ENCODE peak calls at places on chromosomes 6 and 20, in seven cellular contexts. One of them, this sample, is unnamed.

GRCh38 chr20:3658019-3658707 is 5.0 kb downstream of the GFRA4 start:
- DNase-seq in iPS-NIHi11: no peak
- DNase-seq in activated naive CD4-positive, alpha-beta T cell treated with anti-CD3 and anti-CD28 coated beads, Interleukin-2, amount 50 U/mL, for 16 hours: no peak
- DNase-seq in amniotic stem cell: no peak
- DNase-seq in AG04450: no peak
- DNase-seq in SK-N-MC: no peak
- DNase-seq in endothelial cell: no peak
- DNase-seq in this sample: no peak

GRCh38 chr6:41167173-41167963 is 4.5 kb upstream of the TREM2 start:
- DNase-seq in activated naive CD4-positive, alpha-beta T cell treated with anti-CD3 and anti-CD28 coated beads, Interleukin-2, amount 50 U/mL, for 16 hours: no peak
- DNase-seq in AG04450: no peak
- DNase-seq in amniotic stem cell: no peak
- DNase-seq in SK-N-MC: no peak
- DNase-seq in endothelial cell: peak
- DNase-seq in iPS-NIHi11: peak
- DNase-seq in this sample: no peak

GRCh38 chr6:135192256-135193174 is 11.4 kb downstream of the MYB start:
- DNase-seq in iPS-NIHi11: no peak
- DNase-seq in amniotic stem cell: no peak
- DNase-seq in activated naive CD4-positive, alpha-beta T cell treated with anti-CD3 and anti-CD28 coated beads, Interleukin-2, amount 50 U/mL, for 16 hours: no peak
- DNase-seq in SK-N-MC: no peak
- DNase-seq in endothelial cell: no peak
- DNase-seq in AG04450: no peak
- DNase-seq in this sample: no peak

GRCh38 chr20:46118481-46119020 is 437 bp downstream of the CD40 start:
- DNase-seq in SK-N-MC: no peak
- DNase-seq in activated naive CD4-positive, alpha-beta T cell treated with anti-CD3 and anti-CD28 coated beads, Interleukin-2, amount 50 U/mL, for 16 hours: no peak
- DNase-seq in iPS-NIHi11: peak
- DNase-seq in endothelial cell: peak
- DNase-seq in amniotic stem cell: no peak
- DNase-seq in AG04450: no peak
- DNase-seq in this sample: peak

GRCh38 chr20:32382102-32382950 is 24.2 kb downstream of the ASXL1 start:
- DNase-seq in endothelial cell: no peak
- DNase-seq in SK-N-MC: no peak
- DNase-seq in AG04450: no peak
- DNase-seq in activated naive CD4-positive, alpha-beta T cell treated with anti-CD3 and anti-CD28 coated beads, Interleukin-2, amount 50 U/mL, for 16 hours: no peak
- DNase-seq in iPS-NIHi11: no peak
- DNase-seq in amniotic stem cell: no peak
- DNase-seq in this sample: no peak

GRCh38 chr6:98824163-98824906 is 10.0 kb upstream of the POU3F2 start:
- DNase-seq in activated naive CD4-positive, alpha-beta T cell treated with anti-CD3 and anti-CD28 coated beads, Interleukin-2, amount 50 U/mL, for 16 hours: no peak
- DNase-seq in AG04450: no peak
- DNase-seq in endothelial cell: peak
- DNase-seq in amniotic stem cell: no peak
- DNase-seq in SK-N-MC: no peak
- DNase-seq in iPS-NIHi11: peak
- DNase-seq in this sample: peak

GRCh38 chr20:10714236-10714975 is 40.6 kb upstream of the JAG1 start:
- DNase-seq in amniotic stem cell: no peak
- DNase-seq in iPS-NIHi11: no peak
- DNase-seq in AG04450: no peak
- DNase-seq in endothelial cell: no peak
- DNase-seq in SK-N-MC: no peak
- DNase-seq in activated naive CD4-positive, alpha-beta T cell treated with anti-CD3 and anti-CD28 coated beads, Interleukin-2, amount 50 U/mL, for 16 hours: no peak
- DNase-seq in this sample: no peak

GRCh38 chr6:144447487-144447886 is 162.4 kb downstream of the UTRN start:
- DNase-seq in SK-N-MC: no peak
- DNase-seq in iPS-NIHi11: no peak
- DNase-seq in amniotic stem cell: peak
- DNase-seq in endothelial cell: no peak
- DNase-seq in activated naive CD4-positive, alpha-beta T cell treated with anti-CD3 and anti-CD28 coated beads, Interleukin-2, amount 50 U/mL, for 16 hours: no peak
- DNase-seq in AG04450: no peak
- DNase-seq in this sample: no peak

GRCh38 chr6:66687611-66688140 is 980.6 kb upstream of the EYS start:
- DNase-seq in amniotic stem cell: no peak
- DNase-seq in iPS-NIHi11: no peak
- DNase-seq in AG04450: no peak
- DNase-seq in SK-N-MC: no peak
- DNase-seq in endothelial cell: no peak
- DNase-seq in activated naive CD4-positive, alpha-beta T cell treated with anti-CD3 and anti-CD28 coated beads, Interleukin-2, amount 50 U/mL, for 16 hours: no peak
- DNase-seq in this sample: no peak

GRCh38 chr6:128569737-128570438 is 49.5 kb upstream of the PTPRK start:
- DNase-seq in activated naive CD4-positive, alpha-beta T cell treated with anti-CD3 and anti-CD28 coated beads, Interleukin-2, amount 50 U/mL, for 16 hours: no peak
- DNase-seq in SK-N-MC: no peak
- DNase-seq in amniotic stem cell: peak
- DNase-seq in AG04450: peak
- DNase-seq in iPS-NIHi11: peak
- DNase-seq in endothelial cell: no peak
- DNase-seq in this sample: no peak

GRCh38 chr6:157056275-157056674 is 267.0 kb downstream of the TMEM242 start:
- DNase-seq in SK-N-MC: no peak
- DNase-seq in iPS-NIHi11: no peak
- DNase-seq in activated naive CD4-positive, alpha-beta T cell treated with anti-CD3 and anti-CD28 coated beads, Interleukin-2, amount 50 U/mL, for 16 hours: peak
- DNase-seq in amniotic stem cell: no peak
- DNase-seq in endothelial cell: no peak
- DNase-seq in AG04450: no peak
- DNase-seq in this sample: no peak

GRCh38 chr6:72425003-72425681 is 196.7 kb upstream of the KCNQ5 start:
- DNase-seq in activated naive CD4-positive, alpha-beta T cell treated with anti-CD3 and anti-CD28 coated beads, Interleukin-2, amount 50 U/mL, for 16 hours: no peak
- DNase-seq in amniotic stem cell: peak
- DNase-seq in iPS-NIHi11: no peak
- DNase-seq in AG04450: peak
- DNase-seq in endothelial cell: no peak
- DNase-seq in SK-N-MC: no peak
- DNase-seq in this sample: no peak